ENCODE peak calls at places on chromosomes 12 and 14, in six cellular contexts. One of them, this sample, is unnamed.

GRCh38 chr12:54700301-54700700 is 52.1 kb upstream of the DCD start:
- DNase-seq in stomach: no peak
- DNase-seq in lower leg skin: no peak
- DNase-seq in astrocyte: no peak
- DNase-seq in PC-3: no peak
- DNase-seq in GM12864: no peak
- DNase-seq in this sample: no peak

GRCh38 chr14:22226381-22226780 is 362.6 kb downstream of the DAD1 start:
- DNase-seq in stomach: no peak
- DNase-seq in lower leg skin: no peak
- DNase-seq in astrocyte: no peak
- DNase-seq in PC-3: peak
- DNase-seq in GM12864: peak
- DNase-seq in this sample: peak

GRCh38 chr14:103908580-103908979 is 19.7 kb upstream of the TDRD9 start:
- DNase-seq in stomach: no peak
- DNase-seq in lower leg skin: no peak
- DNase-seq in astrocyte: no peak
- DNase-seq in PC-3: no peak
- DNase-seq in GM12864: no peak
- DNase-seq in this sample: no peak

GRCh38 chr12:86389949-86390348 is 133.8 kb upstream of the MGAT4C start:
- DNase-seq in stomach: no peak
- DNase-seq in lower leg skin: no peak
- DNase-seq in astrocyte: peak
- DNase-seq in PC-3: peak
- DNase-seq in GM12864: no peak
- DNase-seq in this sample: peak

GRCh38 chr12:93223440-93224426 is 154.0 kb upstream of the NUDT4 start:
- DNase-seq in stomach: no peak
- DNase-seq in lower leg skin: no peak
- DNase-seq in astrocyte: no peak
- DNase-seq in PC-3: peak
- DNase-seq in GM12864: no peak
- DNase-seq in this sample: peak

GRCh38 chr14:80390911-80391310 is 179.6 kb upstream of the DIO2 start:
- DNase-seq in stomach: no peak
- DNase-seq in lower leg skin: no peak
- DNase-seq in astrocyte: peak
- DNase-seq in PC-3: peak
- DNase-seq in GM12864: no peak
- DNase-seq in this sample: peak

GRCh38 chr14:36955967-36956366 is 216.4 kb downstream of the SLC25A21 start:
- DNase-seq in stomach: no peak
- DNase-seq in lower leg skin: no peak
- DNase-seq in astrocyte: no peak
- DNase-seq in PC-3: no peak
- DNase-seq in GM12864: no peak
- DNase-seq in this sample: no peak

GRCh38 chr14:104985675-104986486 is at the start of gene CLBA1:
- DNase-seq in stomach: peak
- DNase-seq in lower leg skin: peak
- DNase-seq in astrocyte: peak
- DNase-seq in PC-3: peak
- DNase-seq in GM12864: peak
- DNase-seq in this sample: peak

GRCh38 chr12:104720346-104721064 is 237.6 kb downstream of the SLC41A2 start:
- DNase-seq in stomach: peak
- DNase-seq in lower leg skin: no peak
- DNase-seq in astrocyte: peak
- DNase-seq in PC-3: no peak
- DNase-seq in GM12864: no peak
- DNase-seq in this sample: peak

GRCh38 chr14:21098134-21098891 is at the start of gene ZNF219:
- DNase-seq in stomach: peak
- DNase-seq in lower leg skin: no peak
- DNase-seq in astrocyte: peak
- DNase-seq in PC-3: peak
- DNase-seq in GM12864: no peak
- DNase-seq in this sample: no peak

GRCh38 chr14:102923920-102924486 is 1.5 kb downstream of the AMN start:
- DNase-seq in stomach: no peak
- DNase-seq in lower leg skin: no peak
- DNase-seq in astrocyte: no peak
- DNase-seq in PC-3: no peak
- DNase-seq in GM12864: no peak
- DNase-seq in this sample: no peak

GRCh38 chr14:20195911-20196310 is 5.2 kb downstream of the OR11G2 start:
- DNase-seq in stomach: no peak
- DNase-seq in lower leg skin: no peak
- DNase-seq in astrocyte: no peak
- DNase-seq in PC-3: peak
- DNase-seq in GM12864: no peak
- DNase-seq in this sample: no peak

GRCh38 chr14:79279645-79280399 is 931.5 kb downstream of the DIO2 start:
- DNase-seq in stomach: peak
- DNase-seq in lower leg skin: no peak
- DNase-seq in astrocyte: no peak
- DNase-seq in PC-3: peak
- DNase-seq in GM12864: no peak
- DNase-seq in this sample: no peak

GRCh38 chr14:95510804-95511203 is 5.6 kb downstream of the SYNE3 start:
- DNase-seq in stomach: no peak
- DNase-seq in lower leg skin: no peak
- DNase-seq in astrocyte: no peak
- DNase-seq in PC-3: no peak
- DNase-seq in GM12864: no peak
- DNase-seq in this sample: no peak

GRCh38 chr12:2240984-2241383 is 188.2 kb downstream of the CACNA1C start:
- DNase-seq in stomach: no peak
- DNase-seq in lower leg skin: no peak
- DNase-seq in astrocyte: no peak
- DNase-seq in PC-3: no peak
- DNase-seq in GM12864: no peak
- DNase-seq in this sample: no peak

GRCh38 chr12:51970904-51971646 is 19.6 kb downstream of the ACVR1B start:
- DNase-seq in stomach: no peak
- DNase-seq in lower leg skin: no peak
- DNase-seq in astrocyte: peak
- DNase-seq in PC-3: peak
- DNase-seq in GM12864: peak
- DNase-seq in this sample: peak

GRCh38 chr12:62350554-62350953 is 90.3 kb downstream of the USP15 start:
- DNase-seq in stomach: no peak
- DNase-seq in lower leg skin: no peak
- DNase-seq in astrocyte: no peak
- DNase-seq in PC-3: no peak
- DNase-seq in GM12864: no peak
- DNase-seq in this sample: no peak
- TF ChIP-seq CTCF in stomach: no peak
- TF ChIP-seq CTCF in lower leg skin: no peak
- TF ChIP-seq CTCF in astrocyte: no peak
- TF ChIP-seq CTCF in PC-3: no peak
- TF ChIP-seq CTCF in GM12864: no peak
- TF ChIP-seq CTCF in this sample: no peak

GRCh38 chr12:53253298-53253697 is 14.8 kb upstream of the ESPL1 start:
- DNase-seq in stomach: no peak
- DNase-seq in lower leg skin: no peak
- DNase-seq in astrocyte: no peak
- DNase-seq in PC-3: no peak
- DNase-seq in GM12864: no peak
- DNase-seq in this sample: no peak
- H3K4me3 ChIP-seq in stomach: peak
- H3K4me3 ChIP-seq in lower leg skin: peak
- H3K4me3 ChIP-seq in astrocyte: no peak
- H3K4me3 ChIP-seq in PC-3: peak
- H3K4me3 ChIP-seq in GM12864: peak
- H3K4me3 ChIP-seq in this sample: peak

GRCh38 chr12:534216-534615 is 74.5 kb downstream of the B4GALNT3 start:
- DNase-seq in stomach: no peak
- DNase-seq in lower leg skin: no peak
- DNase-seq in astrocyte: no peak
- DNase-seq in PC-3: no peak
- DNase-seq in GM12864: no peak
- DNase-seq in this sample: no peak

GRCh38 chr12:533718-534117 is 74.0 kb downstream of the B4GALNT3 start:
- DNase-seq in stomach: no peak
- DNase-seq in lower leg skin: no peak
- DNase-seq in astrocyte: no peak
- DNase-seq in PC-3: no peak
- DNase-seq in GM12864: no peak
- DNase-seq in this sample: no peak

GRCh38 chr12:532908-533565 is 73.3 kb downstream of the B4GALNT3 start:
- DNase-seq in stomach: no peak
- DNase-seq in lower leg skin: peak
- DNase-seq in astrocyte: peak
- DNase-seq in PC-3: peak
- DNase-seq in GM12864: no peak
- DNase-seq in this sample: no peak

GRCh38 chr12:536751-537150 is 77.0 kb downstream of the B4GALNT3 start:
- DNase-seq in stomach: no peak
- DNase-seq in lower leg skin: no peak
- DNase-seq in astrocyte: no peak
- DNase-seq in PC-3: no peak
- DNase-seq in GM12864: no peak
- DNase-seq in this sample: no peak

GRCh38 chr12:535396-535795 is 75.7 kb downstream of the B4GALNT3 start:
- DNase-seq in stomach: no peak
- DNase-seq in lower leg skin: no peak
- DNase-seq in astrocyte: no peak
- DNase-seq in PC-3: no peak
- DNase-seq in GM12864: no peak
- DNase-seq in this sample: no peak
- TF ChIP-seq CTCF in stomach: no peak
- TF ChIP-seq CTCF in lower leg skin: no peak
- TF ChIP-seq CTCF in astrocyte: no peak
- TF ChIP-seq CTCF in PC-3: no peak
- TF ChIP-seq CTCF in GM12864: no peak
- TF ChIP-seq CTCF in this sample: no peak

DNA sequence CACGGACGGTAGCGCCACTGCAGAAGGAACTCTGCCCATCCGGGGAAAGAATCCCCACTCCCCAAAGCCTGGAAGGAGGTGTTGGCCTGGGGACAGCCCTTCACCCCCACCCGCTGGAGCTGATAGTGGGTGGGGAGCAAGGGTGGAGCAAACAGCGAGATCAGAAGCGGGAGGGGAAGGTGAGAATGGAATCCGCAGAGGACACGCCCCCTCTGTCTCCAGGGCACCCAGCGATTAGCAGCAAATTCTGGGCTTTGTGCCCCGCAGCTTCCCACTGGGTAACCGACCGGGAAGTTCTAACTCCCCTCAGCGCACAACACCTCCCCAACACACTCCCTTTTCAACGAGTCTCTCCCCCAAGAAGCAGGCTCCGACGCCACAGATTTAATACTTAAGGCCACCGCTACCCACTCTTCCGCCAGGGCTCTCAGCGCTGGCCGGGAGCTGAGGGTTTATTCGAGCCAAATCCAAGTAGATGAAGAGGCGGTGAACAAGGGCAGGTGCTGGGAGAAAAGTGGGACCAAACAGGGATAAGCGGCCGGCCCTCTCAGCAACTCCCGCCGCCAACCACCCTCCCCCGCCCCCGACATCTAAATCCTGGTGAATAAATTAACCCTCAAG is 1.3 kb downstream of the SLC25A29 start:
- DNase-seq in stomach: peak
- DNase-seq in lower leg skin: peak
- DNase-seq in astrocyte: peak
- DNase-seq in PC-3: peak
- DNase-seq in GM12864: no peak
- DNase-seq in this sample: peak
- H3K4me3 ChIP-seq in stomach: peak
- H3K4me3 ChIP-seq in lower leg skin: peak
- H3K4me3 ChIP-seq in astrocyte: peak
- H3K4me3 ChIP-seq in PC-3: peak
- H3K4me3 ChIP-seq in GM12864: peak
- H3K4me3 ChIP-seq in this sample: peak

GRCh38 chr12:8828514-8829127 is 6.2 kb downstream of the A2ML1 start:
- DNase-seq in stomach: no peak
- DNase-seq in lower leg skin: no peak
- DNase-seq in astrocyte: peak
- DNase-seq in PC-3: no peak
- DNase-seq in GM12864: no peak
- DNase-seq in this sample: no peak

GRCh38 chr12:8822298-8822697 is at the start of gene A2ML1:
- DNase-seq in stomach: no peak
- DNase-seq in lower leg skin: no peak
- DNase-seq in astrocyte: no peak
- DNase-seq in PC-3: peak
- DNase-seq in GM12864: no peak
- DNase-seq in this sample: no peak

GRCh38 chr12:8827551-8828347 is 5.3 kb downstream of the A2ML1 start:
- DNase-seq in stomach: no peak
- DNase-seq in lower leg skin: no peak
- DNase-seq in astrocyte: no peak
- DNase-seq in PC-3: no peak
- DNase-seq in GM12864: no peak
- DNase-seq in this sample: no peak

GRCh38 chr12:8819676-8819980 is 2.8 kb upstream of the A2ML1 start:
- DNase-seq in stomach: no peak
- DNase-seq in lower leg skin: no peak
- DNase-seq in astrocyte: peak
- DNase-seq in PC-3: peak
- DNase-seq in GM12864: no peak
- DNase-seq in this sample: peak

GRCh38 chr12:8823565-8824300 is 1.3 kb downstream of the A2ML1 start:
- DNase-seq in stomach: no peak
- DNase-seq in lower leg skin: no peak
- DNase-seq in astrocyte: peak
- DNase-seq in PC-3: no peak
- DNase-seq in GM12864: no peak
- DNase-seq in this sample: peak
- TF ChIP-seq CTCF in stomach: no peak
- TF ChIP-seq CTCF in lower leg skin: no peak
- TF ChIP-seq CTCF in astrocyte: peak
- TF ChIP-seq CTCF in PC-3: peak
- TF ChIP-seq CTCF in GM12864: peak
- TF ChIP-seq CTCF in this sample: peak

This sample was measured in choroid plexus epithelial cell.